ENCODE peak calls at places on chromosome 5, in nine cellular contexts. Q is CD8-positive, alpha-beta T cell; L is H1; K is neural progenitor cell; G is HAP-1; W is adipocyte; I is IMR-90; B is tibial nerve; Z is neuronal stem cell. S is an unnamed sample.
A peak's percentile ranks its signal among the peaks of the same experiment; 100 is the strongest.

GRCh38 chr5:124057161-124057814 is 545.3 kb downstream of the CSNK1G3 start:
- DNase-seq in Q (no peak), L (no peak), K (no peak), G (peak; percentile 32), W (no peak), I (no peak), B (no peak), Z (no peak), S (peak; percentile 63)

GRCh38 chr5:143985832-143986485 is 174.0 kb downstream of the HMHB1 start:
- DNase-seq in Q (no peak), L (no peak), K (no peak), G (peak; percentile 7), W (peak; percentile 54), I (peak; percentile 79), B (no peak), Z (no peak), S (no peak)

GRCh38 chr5:75202935-75203334 is 33.7 kb downstream of the ANKRD31 start:
- DNase-seq in Q (no peak), L (no peak), K (no peak), G (no peak), W (no peak), I (no peak), B (no peak), Z (no peak), S (no peak)

GRCh38 chr5:79227484-79227995 is 8.4 kb upstream of the JMY start:
- DNase-seq in Q (no peak), L (no peak), K (no peak), G (no peak), W (peak; percentile 31), I (no peak), B (no peak), Z (no peak), S (no peak)

GRCh38 chr5:109688647-109688998 is 1.1 kb upstream of the MAN2A1 start:
- DNase-seq in Q (no peak), L (no peak), K (peak; percentile 51), G (peak; percentile 36), W (peak; percentile 53), I (peak; percentile 28), B (no peak), Z (no peak), S (no peak)

GRCh38 chr5:141121563-141121962 is at the start of gene PCDHB4:
- DNase-seq in Q (no peak), L (no peak), K (peak; percentile 25), G (no peak), W (peak; percentile 34), I (no peak), B (no peak), Z (no peak), S (no peak)

GRCh38 chr5:32771037-32771436 is 59.9 kb downstream of the NPR3 start:
- DNase-seq in Q (no peak), L (no peak), K (no peak), G (no peak), W (no peak), I (no peak), B (no peak), Z (no peak), S (no peak)

GRCh38 chr5:54013556-54014157 is 296.7 kb downstream of the ARL15 start:
- DNase-seq in Q (no peak), L (no peak), K (no peak), G (no peak), W (peak; percentile 79), I (peak; percentile 90), B (no peak), Z (no peak), S (peak; percentile 53)

GRCh38 chr5:135718151-135718550 is 116.3 kb upstream of the SLC25A48 start:
- DNase-seq in Q (no peak), L (no peak), K (no peak), G (no peak), W (peak; percentile 4), I (peak; percentile 31), B (no peak), Z (no peak), S (no peak)

GRCh38 chr5:102713278-102713677 is 41.8 kb upstream of the PAM start:
- DNase-seq in Q (no peak), L (no peak), K (no peak), G (no peak), W (no peak), I (no peak), B (no peak), Z (no peak), S (no peak)

GRCh38 chr5:31194458-31194808 is 947 bp downstream of the CDH6 start:
- DNase-seq in Q (no peak), L (no peak), K (peak; percentile 14), G (peak; percentile 24), W (peak; percentile 45), I (peak; percentile 33), B (no peak), Z (no peak), S (no peak)

GRCh38 chr5:156753846-156754245 is 96.2 kb upstream of the PPP1R2B start:
- DNase-seq in Q (no peak), L (no peak), K (no peak), G (no peak), W (no peak), I (no peak), B (no peak), Z (no peak), S (no peak)

GRCh38 chr5:135458356-135458755 is 6.2 kb upstream of the TIFAB start:
- DNase-seq in Q (no peak), L (no peak), K (no peak), G (no peak), W (no peak), I (no peak), B (no peak), Z (no peak), S (no peak)

GRCh38 chr5:177355868-177356168 is 1.9 kb upstream of the RGS14 start:
- DNase-seq in Q (no peak), L (no peak), K (no peak), G (no peak), W (no peak), I (no peak), B (no peak), Z (no peak), S (no peak)

GRCh38 chr5:179302499-179303185 is 42.6 kb downstream of the ADAMTS2 start:
- DNase-seq in Q (no peak), L (no peak), K (no peak), G (no peak), W (no peak), I (no peak), B (no peak), Z (no peak), S (peak; percentile 26)

GRCh38 chr5:179306191-179307005 is 38.9 kb downstream of the ADAMTS2 start:
- DNase-seq in Q (no peak), L (no peak), K (no peak), G (no peak), W (no peak), I (peak; percentile 75), B (no peak), Z (no peak), S (no peak)

GRCh38 chr5:179303801-179304200 is 41.5 kb downstream of the ADAMTS2 start:
- DNase-seq in Q (no peak), L (no peak), K (no peak), G (no peak), W (no peak), I (no peak), B (no peak), Z (no peak), S (no peak)

GRCh38 chr5:179304871-179305270 is 40.4 kb downstream of the ADAMTS2 start:
- DNase-seq in Q (no peak), L (no peak), K (no peak), G (no peak), W (no peak), I (no peak), B (no peak), Z (no peak), S (no peak)

GRCh38 chr5:179304466-179304865 is 40.8 kb downstream of the ADAMTS2 start:
- DNase-seq in Q (no peak), L (no peak), K (no peak), G (no peak), W (peak; percentile 93), I (peak; percentile 97), B (no peak), Z (no peak), S (no peak)
- H3K9me3 ChIP-seq in Q (no peaks in the 10 kb centered on the region), L (no peaks in the 10 kb centered on the region), K (no peaks in the 10 kb centered on the region), G (peaks cover 2% of the 10 kb centered on the region), W (no peaks in the 10 kb centered on the region), I (no peaks in the 10 kb centered on the region), B (peaks cover 52% of the 10 kb centered on the region), Z (no peaks in the 10 kb centered on the region), S (no peaks in the 10 kb centered on the region)

DNA sequence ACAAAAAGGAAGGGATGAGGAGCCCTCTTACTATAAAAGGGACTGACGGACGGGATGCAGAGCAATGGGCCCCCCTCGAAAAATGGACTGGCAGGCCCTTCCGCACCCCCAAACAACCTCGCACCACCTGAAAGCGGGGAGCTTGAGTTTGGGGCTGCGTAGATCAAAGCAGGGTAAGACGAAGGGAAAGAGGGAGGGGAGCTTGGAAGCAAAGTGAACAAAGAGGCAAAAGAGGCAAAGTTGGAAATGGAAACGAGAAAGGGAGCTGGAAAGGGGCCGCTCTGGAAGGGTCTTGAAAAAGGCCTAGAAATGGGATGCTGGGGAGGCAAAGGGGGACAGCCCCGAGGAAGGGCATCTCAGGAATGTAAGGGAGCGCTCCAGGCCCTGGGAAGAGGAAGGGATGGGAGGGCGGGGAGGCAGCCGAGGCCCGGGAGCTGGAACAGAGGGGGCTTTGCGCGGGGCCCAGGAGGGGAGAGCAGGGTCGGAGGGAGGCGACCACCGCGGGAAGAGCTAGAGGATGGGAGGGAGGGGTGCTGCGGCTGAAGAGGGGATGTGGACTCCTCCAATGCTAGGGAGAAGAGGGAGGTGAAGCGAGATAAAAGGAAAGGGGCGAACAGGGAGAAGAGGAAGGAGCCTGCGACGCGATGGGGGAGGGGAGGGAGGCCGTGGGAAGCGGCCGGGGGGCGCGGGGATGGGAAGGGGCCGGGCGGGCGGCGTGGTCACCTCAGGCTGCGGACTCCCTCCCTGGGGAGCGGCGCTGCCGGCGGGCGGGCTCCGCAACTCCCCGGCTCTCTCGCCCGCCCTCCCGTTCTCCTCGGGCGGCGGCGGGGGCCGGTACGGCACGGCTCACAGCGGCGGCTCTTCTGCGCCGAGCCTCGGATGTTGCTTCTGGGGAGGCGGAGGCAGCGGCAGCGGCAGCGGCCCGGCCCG is 580 bp downstream of the RNF145 start:
- DNase-seq in Q (peak; percentile 8), L (no peak), K (peak; percentile 75), G (peak; percentile 57), W (peak; percentile 67), I (peak; percentile 28), B (no peak), Z (peak; percentile 46), S (peak; percentile 43)
- H3K4me1 ChIP-seq in Q (peaks cover 42% of the 10 kb centered on the region), L (peaks cover 9% of the 10 kb centered on the region), K (peaks cover 30% of the 10 kb centered on the region), G (peaks cover 41% of the 10 kb centered on the region), W (peaks cover 39% of the 10 kb centered on the region), I (peaks cover 7% of the 10 kb centered on the region), B (peaks cover 43% of the 10 kb centered on the region), Z (peaks cover 18% of the 10 kb centered on the region), S (peaks cover 4% of the 10 kb centered on the region)

GRCh38 chr5:113806823-113807222 is 293.3 kb downstream of the YTHDC2 start:
- DNase-seq in Q (no peak), L (no peak), K (peak; percentile 11), G (no peak), W (peak; percentile 70), I (peak; percentile 4), B (no peak), Z (no peak), S (no peak)
- H3K9me3 ChIP-seq in Q (no peaks in the 10 kb centered on the region), L (no peaks in the 10 kb centered on the region), K (no peaks in the 10 kb centered on the region), G (no peaks in the 10 kb centered on the region), W (no peaks in the 10 kb centered on the region), I (no peaks in the 10 kb centered on the region), B (no peaks in the 10 kb centered on the region), Z (no peaks in the 10 kb centered on the region), S (no peaks in the 10 kb centered on the region)

DNA sequence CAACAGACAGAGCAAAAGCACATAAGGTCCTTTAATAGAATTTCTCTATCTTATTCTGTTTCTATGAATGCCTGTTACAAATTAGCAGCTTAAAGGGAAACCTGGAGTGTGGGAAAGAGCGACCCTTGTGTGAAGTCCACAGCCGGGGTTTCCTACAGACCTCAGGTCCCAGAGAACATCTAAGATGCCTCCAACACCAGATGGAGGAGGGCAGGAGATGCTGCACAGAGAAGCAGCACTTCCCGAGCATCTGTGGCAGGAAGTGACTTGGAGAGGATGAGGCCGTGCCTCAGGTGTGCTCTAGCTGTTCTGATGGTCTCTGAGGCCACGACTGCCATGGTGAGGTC is 26.8 kb downstream of the IRF1 start:
- DNase-seq in Q (no peak), L (no peak), K (no peak), G (no peak), W (no peak), I (no peak), B (no peak), Z (no peak), S (no peak)
- H3K4me1 ChIP-seq in Q (peaks cover 85% of the 10 kb centered on the region), L (peaks cover 14% of the 10 kb centered on the region), K (peaks cover 12% of the 10 kb centered on the region), G (no peaks in the 10 kb centered on the region), W (peaks cover 21% of the 10 kb centered on the region), I (peaks cover 33% of the 10 kb centered on the region), B (peaks cover 81% of the 10 kb centered on the region), Z (no peaks in the 10 kb centered on the region), S (peaks cover 50% of the 10 kb centered on the region)